ENCODE peak calls at places on chromosome 14, in five cellular contexts. C is HFF-Myc, Z is lower lobe of right lung, S is A673, O is activated B cell treated with CpG ODN at 0.5 μM for 24 hours. Q is an unnamed sample.

GRCh38 chr14:95482967-95483842 is 33.2 kb downstream of the SYNE3 start:
- DNase-seq in C (peak; percentile 97), Z (peak; percentile 64), S (no peak), O (no peak), Q (no peak)

GRCh38 chr14:103514596-103515421 is 7.8 kb downstream of the CKB start:
- DNase-seq in C (no peak), Z (peak; percentile 37), S (no peak), O (no peak), Q (no peak)

GRCh38 chr14:63893701-63894458 is 41.1 kb downstream of the SYNE2 start:
- DNase-seq in C (no peak), Z (no peak), S (no peak), O (no peak), Q (no peak)

GRCh38 chr14:74882103-74882920 is 596 bp downstream of the DLST start:
- DNase-seq in C (no peak), Z (peak; percentile 69), S (peak; percentile 50), O (no peak), Q (peak; percentile 45)

GRCh38 chr14:65993103-65993502 is 493.1 kb upstream of the CCDC196 start:
- DNase-seq in C (no peak), Z (no peak), S (no peak), O (no peak), Q (no peak)

GRCh38 chr14:103016071-103016470 is 41.3 kb downstream of the CDC42BPB start:
- DNase-seq in C (no peak), Z (no peak), S (no peak), O (no peak), Q (no peak)

GRCh38 chr14:93986972-93987371 is 10.1 kb upstream of the CCDC197 start:
- DNase-seq in C (no peak), Z (no peak), S (no peak), O (no peak), Q (no peak)

GRCh38 chr14:90600619-90601018 is 203.8 kb downstream of the CALM1 start:
- DNase-seq in C (no peak), Z (no peak), S (no peak), O (no peak), Q (no peak)

GRCh38 chr14:69288001-69288771 is 28.2 kb downstream of the GALNT16 start:
- DNase-seq in C (no peak), Z (no peak), S (no peak), O (no peak), Q (no peak)

GRCh38 chr14:94827711-94828505 is 58.0 kb upstream of the GSC start:
- DNase-seq in C (no peak), Z (no peak), S (no peak), O (no peak), Q (no peak)

GRCh38 chr14:73236157-73236556 is 1.1 kb upstream of the PAPLN start:
- DNase-seq in C (no peak), Z (no peak), S (no peak), O (no peak), Q (no peak)

GRCh38 chr14:87989613-87990299 is 3.2 kb downstream of the GALC start:
- DNase-seq in C (no peak), Z (no peak), S (no peak), O (no peak), Q (no peak)

GRCh38 chr14:70884595-70885342 is 22.5 kb upstream of the PCNX1 start:
- DNase-seq in C (no peak), Z (no peak), S (no peak), O (no peak), Q (no peak)

GRCh38 chr14:76918176-76918750 is 92.1 kb downstream of the LRRC74A start:
- DNase-seq in C (no peak), Z (peak; percentile 73), S (peak; percentile 87), O (no peak), Q (no peak)

GRCh38 chr14:47585447-47585846 is 90.0 kb downstream of the MDGA2 start:
- DNase-seq in C (no peak), Z (no peak), S (no peak), O (no peak), Q (no peak)

GRCh38 chr14:104094709-104095425 is 9.4 kb downstream of the ASPG start:
- DNase-seq in C (no peak), Z (peak; percentile 80), S (peak; percentile 79), O (peak; percentile 69), Q (peak; percentile 92)

GRCh38 chr14:89268514-89268913 is 148.5 kb downstream of the FOXN3 start:
- DNase-seq in C (no peak), Z (no peak), S (no peak), O (no peak), Q (no peak)

GRCh38 chr14:66046035-66046434 is 440.1 kb upstream of the CCDC196 start:
- DNase-seq in C (no peak), Z (no peak), S (peak; percentile 18), O (no peak), Q (no peak)

GRCh38 chr14:32186248-32186647 is 15.6 kb upstream of the RNU6-7 start:
- DNase-seq in C (no peak), Z (no peak), S (no peak), O (no peak), Q (no peak)

GRCh38 chr14:53027031-53027430 is 76.2 kb upstream of the FERMT2 start:
- DNase-seq in C (no peak), Z (no peak), S (no peak), O (no peak), Q (no peak)

GRCh38 chr14:37588667-37588955 is 6.4 kb downstream of the FOXA1 start:
- DNase-seq in C (no peak), Z (no peak), S (no peak), O (no peak), Q (peak; percentile 8)

GRCh38 chr14:101371691-101372493 is 189.4 kb upstream of the DIO3 start:
- DNase-seq in C (no peak), Z (no peak), S (no peak), O (no peak), Q (no peak)

GRCh38 chr14:51652168-51653095 is 722 bp downstream of the FRMD6 start:
- DNase-seq in C (no peak), Z (peak; percentile 58), S (no peak), O (no peak), Q (peak; percentile 54)
- TF ChIP-seq CTCF in C (no peak), Z (no peak), S (peak; percentile 5), O (no peak), Q (no peak)

GRCh38 chr14:56294125-56294524 is 175.9 kb downstream of the PELI2 start:
- DNase-seq in C (no peak), Z (no peak), S (no peak), O (no peak), Q (no peak)
- TF ChIP-seq CTCF in C (no peak), Z (no peak), S (no peak), O (no peak), Q (no peak)

GRCh38 chr14:20350860-20351259 is 7.4 kb downstream of the PARP2 start:
- DNase-seq in C (no peak), Z (no peak), S (no peak), O (no peak), Q (no peak)
- TF ChIP-seq CTCF in C (peak; percentile 26), Z (no peak), S (peak; percentile 29), O (no peak), Q (no peak)

GRCh38 chr14:19947413-19948090 is 16.8 kb downstream of the OR4K1 start:
- DNase-seq in C (no peak), Z (no peak), S (no peak), O (no peak), Q (no peak)
- TF ChIP-seq CTCF in C (no peak), Z (no peak), S (no peak), O (no peak), Q (no peak)

Q was measured in GM13977.